ENCODE peak calls at places on chromosomes 16 and 17, in eight cellular contexts. Z is stimulated activated CD4-positive, alpha-beta T cell treated with anti-CD3 and anti-CD28 coated beads, Interleukin-1b, Interleukin-23, amount 100 ng/mL, for 24 hours; B is T47D; H is endothelial cell of umbilical vein; O is brain microvascular endothelial cell; S is activated effector memory CD4-positive, alpha-beta T cell treated with anti-CD3 and anti-CD28 coated beads, Interleukin-2, amount 50 U/mL, for 16 hours; V is AG10803; U is fibroblast of the aortic adventitia. T is an unnamed sample.

GRCh38 chr17:69539781-69540319 is 125.4 kb downstream of the MAP2K6 start:
- DNase-seq in B (no peak), U (peak), O (peak), S (no peak), V (peak), Z (no peak), H (peak), T (no peak)

GRCh38 chr17:1563786-1564613 is 1.4 kb upstream of the PITPNA start:
- DNase-seq in U (no peak), Z (no peak), O (no peak), V (no peak), H (no peak), S (no peak), B (no peak), T (no peak)

GRCh38 chr17:4008082-4008435 is 43.8 kb upstream of the ATP2A3 start:
- DNase-seq in B (no peak), Z (no peak), O (no peak), S (no peak), H (no peak), U (no peak), V (no peak), T (no peak)

GRCh38 chr17:12591336-12591735 is 74.4 kb upstream of the MYOCD start:
- DNase-seq in H (no peak), U (no peak), Z (no peak), S (no peak), V (no peak), O (peak), B (no peak), T (no peak)

GRCh38 chr17:66183529-66183928 is 8.4 kb downstream of the CEP112 start:
- DNase-seq in U (no peak), V (no peak), Z (no peak), B (no peak), O (no peak), H (no peak), S (no peak), T (no peak)

GRCh38 chr17:65434251-65434650 is 127.2 kb downstream of the AXIN2 start:
- DNase-seq in Z (no peak), H (no peak), U (no peak), S (no peak), O (no peak), V (peak), B (no peak), T (no peak)

GRCh38 chr17:44005865-44006580 is 1.6 kb downstream of the NAGS start:
- DNase-seq in H (peak), U (no peak), O (no peak), V (no peak), S (peak), Z (no peak), B (no peak), T (no peak)

GRCh38 chr17:38733315-38734234 is 3.4 kb downstream of the CISD3 start:
- DNase-seq in U (no peak), O (no peak), V (no peak), Z (no peak), H (no peak), S (no peak), B (peak), T (no peak)

GRCh38 chr17:34797724-34798123 is 163.5 kb downstream of the CCT6B start:
- DNase-seq in O (peak), U (peak), B (peak), H (peak), Z (no peak), S (no peak), V (peak), T (no peak)

GRCh38 chr17:17511971-17512858 is 16.0 kb upstream of the RASD1 start:
- DNase-seq in V (peak), O (peak), U (peak), Z (no peak), H (no peak), B (no peak), S (no peak), T (no peak)

GRCh38 chr17:48795444-48796162 is 21.4 kb downstream of the TTLL6 start:
- DNase-seq in U (peak), Z (no peak), S (no peak), H (no peak), B (no peak), V (peak), O (peak), T (no peak)

GRCh38 chr16:78375055-78375679 is 275.7 kb downstream of the WWOX start:
- DNase-seq in V (no peak), O (no peak), H (no peak), S (no peak), U (no peak), B (no peak), Z (no peak), T (peak)

GRCh38 chr16:1863681-1864460 is 8.1 kb downstream of the MEIOB start:
- DNase-seq in S (no peak), Z (no peak), V (peak), H (peak), O (no peak), U (peak), B (no peak), T (no peak)